ENCODE peak calls at places on chromosomes 11 and 22, in nine cellular contexts. H, I, C, A, L, F, G, Z and R are unnamed samples.

GRCh38 chr11:8291421-8292350 is 28.0 kb upstream of the LMO1 start:
- DNase-seq in H (no peak), I (peak), C (no peak), A (no peak), L (no peak), F (no peak), G (no peak), Z (no peak), R (no peak)

GRCh38 chr11:75133976-75134375 is 16.9 kb upstream of the SLCO2B1 start:
- DNase-seq in H (no peak), I (no peak), C (no peak), A (no peak), L (no peak), F (no peak), G (no peak), Z (no peak), R (no peak)

GRCh38 chr11:936199-936598 is 10.5 kb downstream of the AP2A2 start:
- DNase-seq in H (no peak), I (no peak), C (no peak), A (no peak), L (no peak), F (no peak), G (no peak), Z (no peak), R (no peak)

GRCh38 chr11:115942043-115942442 is 437.8 kb upstream of the CADM1 start:
- DNase-seq in H (no peak), I (no peak), C (no peak), A (no peak), L (no peak), F (no peak), G (no peak), Z (no peak), R (no peak)

GRCh38 chr11:79525257-79525656 is 84.4 kb upstream of the TENM4 start:
- DNase-seq in H (no peak), I (no peak), C (no peak), A (no peak), L (no peak), F (no peak), G (no peak), Z (no peak), R (no peak)

GRCh38 chr11:17572359-17572690 is 25.3 kb downstream of the OTOG start:
- DNase-seq in H (no peak), I (no peak), C (no peak), A (no peak), L (no peak), F (no peak), G (no peak), Z (no peak), R (no peak)

GRCh38 chr22:22414266-22414665 is 94.3 kb downstream of the ZNF280B start:
- DNase-seq in H (no peak), I (no peak), C (no peak), A (no peak), L (no peak), F (no peak), G (no peak), Z (no peak), R (no peak)

GRCh38 chr22:41512421-41513194 is 31.7 kb downstream of the POLR3H start:
- DNase-seq in H (no peak), I (peak), C (no peak), A (no peak), L (no peak), F (peak), G (no peak), Z (peak), R (peak)

GRCh38 chr22:21942407-21942895 is 10.2 kb downstream of the PPM1F start:
- DNase-seq in H (peak), I (peak), C (peak), A (peak), L (peak), F (peak), G (no peak), Z (peak), R (peak)

GRCh38 chr11:122491486-122491885 is 164.0 kb upstream of the UBASH3B start:
- DNase-seq in H (no peak), I (no peak), C (no peak), A (peak), L (no peak), F (peak), G (no peak), Z (no peak), R (peak)

GRCh38 chr22:36901411-36902142 is 11.9 kb upstream of the CSF2RB start:
- DNase-seq in H (no peak), I (no peak), C (no peak), A (no peak), L (no peak), F (no peak), G (peak), Z (no peak), R (no peak)

GRCh38 chr11:2444301-2445106 is at the start of the genes KCNQ1 and TRPM5:
- DNase-seq in H (no peak), I (peak), C (peak), A (no peak), L (peak), F (no peak), G (no peak), Z (peak), R (no peak)

GRCh38 chr22:31187627-31188026 is 24.5 kb upstream of the LIMK2 start:
- DNase-seq in H (no peak), I (no peak), C (no peak), A (no peak), L (no peak), F (no peak), G (no peak), Z (no peak), R (no peak)

GRCh38 chr11:47980907-47981621 is 705 bp downstream of the PTPRJ start:
- DNase-seq in H (no peak), I (no peak), C (peak), A (no peak), L (peak), F (peak), G (no peak), Z (peak), R (peak)

GRCh38 chr11:70642301-70642700 is 244.0 kb downstream of the CTTN start:
- DNase-seq in H (no peak), I (no peak), C (no peak), A (no peak), L (no peak), F (no peak), G (no peak), Z (no peak), R (no peak)

GRCh38 chr11:69369945-69370344 is 76.0 kb downstream of the MYEOV start:
- DNase-seq in H (no peak), I (peak), C (peak), A (no peak), L (no peak), F (no peak), G (no peak), Z (no peak), R (no peak)

GRCh38 chr11:11089805-11090204 is 232.0 kb upstream of the ZBED5 start:
- DNase-seq in H (no peak), I (no peak), C (no peak), A (no peak), L (no peak), F (no peak), G (no peak), Z (no peak), R (no peak)

GRCh38 chr22:46057762-46058420 is 80.9 kb upstream of the WNT7B start:
- DNase-seq in H (peak), I (peak), C (peak), A (no peak), L (peak), F (peak), G (peak), Z (no peak), R (no peak)

GRCh38 chr11:126900349-126900748 is 100.2 kb downstream of the KIRREL3 start:
- DNase-seq in H (no peak), I (no peak), C (no peak), A (no peak), L (no peak), F (no peak), G (no peak), Z (no peak), R (no peak)

GRCh38 chr11:36009469-36009868 is 65.6 kb downstream of the LDLRAD3 start:
- DNase-seq in H (no peak), I (no peak), C (no peak), A (no peak), L (no peak), F (peak), G (no peak), Z (peak), R (peak)

GRCh38 chr22:41966607-41967240 is 2.5 kb upstream of the SEPTIN3 start:
- DNase-seq in H (no peak), I (no peak), C (no peak), A (peak), L (no peak), F (peak), G (peak), Z (peak), R (peak)

GRCh38 chr22:42792909-42793847 is 63.9 kb downstream of the ARFGAP3 start:
- DNase-seq in H (no peak), I (peak), C (no peak), A (no peak), L (no peak), F (no peak), G (no peak), Z (no peak), R (no peak)

GRCh38 chr11:111549869-111550203 is 9.3 kb downstream of the LAYN start:
- DNase-seq in H (no peak), I (no peak), C (no peak), A (no peak), L (no peak), F (no peak), G (no peak), Z (no peak), R (no peak)

GRCh38 chr22:45804986-45805325 is 133.3 kb downstream of the ATXN10 start:
- DNase-seq in H (no peak), I (no peak), C (no peak), A (peak), L (no peak), F (peak), G (no peak), Z (peak), R (peak)

GRCh38 chr11:36210529-36210928 is 78.7 kb downstream of the COMMD9 start:
- DNase-seq in H (no peak), I (no peak), C (no peak), A (no peak), L (no peak), F (peak), G (no peak), Z (no peak), R (no peak)

GRCh38 chr11:2420502-2421225 is 20.1 kb downstream of the TSSC4 start:
- DNase-seq in H (no peak), I (no peak), C (peak), A (no peak), L (peak), F (peak), G (no peak), Z (peak), R (peak)

GRCh38 chr11:71447791-71448256 is 369 bp downstream of the DHCR7 start:
- DNase-seq in H (no peak), I (no peak), C (no peak), A (no peak), L (no peak), F (no peak), G (no peak), Z (peak), R (no peak)

GRCh38 chr11:110219011-110219785 is 77.2 kb downstream of the RDX start:
- DNase-seq in H (no peak), I (no peak), C (no peak), A (no peak), L (no peak), F (peak), G (no peak), Z (no peak), R (peak)

GRCh38 chr22:37234736-37235711 is 9.0 kb downstream of the RAC2 start:
- DNase-seq in H (no peak), I (no peak), C (no peak), A (no peak), L (peak), F (no peak), G (no peak), Z (no peak), R (no peak)

GRCh38 chr11:119154178-119154577 is 5.3 kb downstream of the ABCG4 start:
- DNase-seq in H (no peak), I (no peak), C (no peak), A (no peak), L (no peak), F (no peak), G (no peak), Z (no peak), R (no peak)

GRCh38 chr11:40986320-40986719 is 473.1 kb downstream of the LRRC4C start:
- DNase-seq in H (no peak), I (no peak), C (no peak), A (no peak), L (no peak), F (no peak), G (no peak), Z (no peak), R (no peak)

GRCh38 chr11:92111291-92111690 is 113.3 kb upstream of the FAT3 start:
- DNase-seq in H (no peak), I (no peak), C (no peak), A (no peak), L (no peak), F (no peak), G (no peak), Z (no peak), R (no peak)

GRCh38 chr11:114183041-114183511 is 113.1 kb upstream of the NNMT start:
- DNase-seq in H (no peak), I (peak), C (no peak), A (no peak), L (no peak), F (no peak), G (no peak), Z (no peak), R (no peak)

DNA sequence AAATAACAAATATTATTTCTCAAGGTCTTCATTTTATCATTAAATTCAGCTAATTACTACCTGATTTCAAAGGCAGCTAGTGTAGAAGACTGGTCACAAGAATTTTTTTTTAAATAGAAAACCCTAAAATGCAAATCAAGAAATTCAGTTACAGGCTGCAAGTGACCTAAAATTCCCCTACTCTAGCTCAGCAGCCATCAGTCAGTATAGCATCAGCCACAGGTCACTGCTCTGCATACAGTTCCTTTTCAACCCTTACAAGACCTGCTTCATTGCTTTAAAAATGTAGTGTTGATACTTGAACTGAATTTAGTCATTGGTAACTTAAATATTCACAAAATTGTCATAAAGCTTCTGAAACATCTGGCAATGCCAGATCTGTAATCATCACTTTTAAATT is 9.5 kb upstream of the B3GNT6 start:
- DNase-seq in H (no peak), I (no peak), C (no peak), A (no peak), L (no peak), F (no peak), G (no peak), Z (no peak), R (no peak)
- H3K4me3 ChIP-seq in H (no peak), I (no peak), C (no peak), A (no peak), L (no peak), F (no peak), G (no peak), Z (no peak), R (no peak)

GRCh38 chr11:34209809-34210208 is 104.4 kb downstream of the NAT10 start:
- DNase-seq in H (no peak), I (no peak), C (no peak), A (no peak), L (no peak), F (no peak), G (no peak), Z (no peak), R (no peak)
- TF ChIP-seq CTCF in H (no peak), I (no peak), C (no peak), A (no peak), L (no peak), F (no peak), G (no peak), Z (no peak), R (no peak)

GRCh38 chr11:76782526-76783293 is 446 bp upstream of the TSKU start:
- DNase-seq in H (peak), I (peak), C (peak), A (no peak), L (peak), F (peak), G (no peak), Z (peak), R (peak)
- H3K4me3 ChIP-seq in H (peak), I (peak), C (peak), A (peak), L (peak), F (peak), G (peak), Z (peak), R (peak)

GRCh38 chr22:39556970-39557811 is 13.4 kb upstream of the CACNA1I start:
- DNase-seq in H (no peak), I (no peak), C (no peak), A (no peak), L (no peak), F (no peak), G (no peak), Z (peak), R (peak)
- TF ChIP-seq CTCF in H (no peak), I (no peak), C (no peak), A (no peak), L (no peak), F (no peak), G (no peak), Z (peak), R (no peak)

GRCh38 chr11:102317768-102318103 is 452 bp downstream of the BIRC3 start:
- DNase-seq in H (no peak), I (no peak), C (no peak), A (no peak), L (no peak), F (no peak), G (no peak), Z (no peak), R (no peak)

GRCh38 chr11:102318469-102318868 is 1.2 kb downstream of the BIRC3 start:
- DNase-seq in H (no peak), I (no peak), C (no peak), A (no peak), L (no peak), F (no peak), G (no peak), Z (peak), R (peak)

GRCh38 chr11:102317099-102317767 is at the start of gene BIRC3:
- DNase-seq in H (peak), I (peak), C (peak), A (peak), L (peak), F (peak), G (peak), Z (peak), R (peak)

GRCh38 chr11:102314784-102315183 is 2.5 kb upstream of the BIRC3 start:
- DNase-seq in H (no peak), I (no peak), C (no peak), A (no peak), L (no peak), F (no peak), G (no peak), Z (no peak), R (no peak)

DNA sequence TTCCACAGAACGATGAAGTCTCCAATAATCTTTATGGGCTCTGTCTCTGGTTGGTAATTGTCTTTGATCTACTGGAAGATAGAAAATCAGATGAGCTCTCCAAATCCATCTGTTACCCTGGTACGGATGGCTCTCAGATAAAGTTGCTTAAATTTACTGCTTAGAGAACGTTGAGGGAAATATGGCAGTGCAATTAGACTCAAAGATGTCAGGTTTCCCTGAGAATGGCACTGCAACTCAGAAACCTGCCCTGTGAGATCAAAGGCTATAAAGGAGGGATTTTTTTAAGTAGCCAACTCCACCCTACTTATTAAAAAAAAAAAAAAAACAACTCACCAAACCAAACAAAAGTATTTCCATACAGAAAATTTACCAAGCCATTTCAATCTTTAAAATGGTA is 779 bp upstream of the BIRC3 start:
- DNase-seq in H (no peak), I (no peak), C (no peak), A (no peak), L (no peak), F (no peak), G (no peak), Z (no peak), R (no peak)
- H3K4me3 ChIP-seq in H (peak), I (peak), C (peak), A (peak), L (peak), F (no peak), G (peak), Z (peak), R (no peak)

DNA sequence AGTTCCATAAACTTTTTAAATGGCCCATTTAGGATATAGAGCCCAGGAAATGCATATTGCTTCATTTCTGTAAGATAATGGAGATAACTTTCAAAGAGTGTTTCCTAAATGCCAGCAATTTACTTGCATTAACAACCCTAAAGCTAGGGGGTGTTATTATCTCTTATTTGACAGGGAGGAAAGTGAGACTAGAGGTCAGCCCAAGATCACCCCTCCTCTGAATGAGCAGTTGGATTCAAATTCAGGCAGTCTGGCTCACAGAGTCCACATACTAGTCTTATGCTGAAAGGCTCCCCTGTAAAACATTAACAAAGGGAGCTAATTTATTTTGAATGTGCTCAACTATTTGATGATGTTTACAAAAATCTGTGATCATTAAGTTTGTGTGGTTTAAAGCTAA is 49.9 kb upstream of the TRIM77 start:
- DNase-seq in H (no peak), I (no peak), C (no peak), A (no peak), L (no peak), F (no peak), G (no peak), Z (no peak), R (no peak)
- TF ChIP-seq CTCF in H (no peak), I (no peak), C (no peak), A (no peak), L (no peak), F (no peak), G (no peak), Z (no peak), R (no peak)

GRCh38 chr22:38944653-38945052 is 12.8 kb upstream of the APOBEC3A start:
- DNase-seq in H (no peak), I (peak), C (no peak), A (no peak), L (no peak), F (no peak), G (no peak), Z (no peak), R (no peak)

GRCh38 chr22:38941488-38941987 is 15.9 kb upstream of the APOBEC3A start:
- DNase-seq in H (no peak), I (peak), C (no peak), A (no peak), L (peak), F (no peak), G (peak), Z (no peak), R (no peak)

GRCh38 chr22:38942702-38943101 is 14.7 kb upstream of the APOBEC3A start:
- DNase-seq in H (no peak), I (peak), C (no peak), A (no peak), L (no peak), F (no peak), G (no peak), Z (no peak), R (no peak)

GRCh38 chr22:38943181-38943580 is 14.2 kb upstream of the APOBEC3A start:
- DNase-seq in H (no peak), I (peak), C (no peak), A (no peak), L (no peak), F (no peak), G (no peak), Z (no peak), R (no peak)

GRCh38 chr22:38943882-38944281 is 13.5 kb upstream of the APOBEC3A start:
- DNase-seq in H (no peak), I (no peak), C (no peak), A (no peak), L (no peak), F (no peak), G (no peak), Z (no peak), R (no peak)
- H3K4me3 ChIP-seq in H (no peak), I (no peak), C (no peak), A (no peak), L (no peak), F (no peak), G (no peak), Z (no peak), R (no peak)